ENCODE peak calls at places on chromosomes 5 and 9, in five cellular contexts. Y is SK-N-SH, X is GM12878, Q is IMR-90, A is HepG2. T is an unnamed sample.

GRCh38 chr9:18404482-18405029 is 69.4 kb upstream of the ADAMTSL1 start:
- DNase-seq in X (no peak), Y (peak), A (no peak), Q (no peak), T (no peak)

GRCh38 chr9:26026423-26027100 is 348.3 kb upstream of the TUSC1 start:
- DNase-seq in A (no peak), Y (no peak), Q (no peak), X (no peak), T (no peak)

GRCh38 chr9:93325307-93326035 is 126.0 kb upstream of the FAM120A start:
- DNase-seq in Y (no peak), A (no peak), X (no peak), Q (no peak), T (no peak)

GRCh38 chr5:156474251-156474650 is 147.3 kb downstream of the SGCD start:
- DNase-seq in Q (peak), X (no peak), A (no peak), Y (no peak), T (no peak)

GRCh38 chr5:77847814-77848290 is 71.7 kb upstream of the TBCA start:
- DNase-seq in X (no peak), Y (peak), A (no peak), Q (no peak), T (no peak)

GRCh38 chr9:108271236-108271635 is 584.5 kb downstream of the ACTL7B start:
- DNase-seq in Y (no peak), X (no peak), A (no peak), Q (no peak), T (no peak)

GRCh38 chr9:93226819-93227218 is 42.9 kb downstream of the WNK2 start:
- DNase-seq in Y (no peak), A (no peak), X (no peak), Q (no peak), T (no peak)

GRCh38 chr5:145775893-145776444 is 59.2 kb downstream of the PRELID2 start:
- DNase-seq in A (peak), X (no peak), Q (peak), Y (no peak), T (peak)

GRCh38 chr9:6354072-6354686 is 26.0 kb downstream of the TPD52L3 start:
- DNase-seq in Y (peak), X (peak), A (peak), Q (peak), T (peak)

GRCh38 chr5:132180134-132180745 is 47.4 kb downstream of the P4HA2 start:
- DNase-seq in X (no peak), Y (peak), A (peak), Q (peak), T (peak)

GRCh38 chr9:136364369-136364748 is 815 bp upstream of the DNLZ start:
- DNase-seq in X (no peak), Y (no peak), Q (no peak), A (no peak), T (no peak)

GRCh38 chr5:10601246-10602030 is 37.6 kb downstream of the ANKRD33B start:
- DNase-seq in X (no peak), A (peak), Y (peak), Q (peak), T (peak)

GRCh38 chr5:174338204-174339010 is 292.9 kb downstream of the NSG2 start:
- DNase-seq in Q (no peak), Y (peak), X (no peak), A (no peak), T (no peak)

GRCh38 chr5:38451372-38451735 is 105.1 kb downstream of the LIFR start:
- DNase-seq in Q (no peak), A (no peak), X (no peak), Y (no peak), T (no peak)

GRCh38 chr5:145943674-145944121 is 7.3 kb downstream of the SH3RF2 start:
- DNase-seq in X (no peak), Q (peak), Y (no peak), A (no peak), T (peak)

GRCh38 chr9:98182069-98182820 is 10.2 kb downstream of the CORO2A start:
- DNase-seq in A (no peak), Q (no peak), Y (peak), X (no peak), T (no peak)

GRCh38 chr5:98927242-98927987 is 1.4 kb downstream of the CHD1 start:
- DNase-seq in Y (peak), Q (peak), A (no peak), X (no peak), T (peak)

GRCh38 chr9:7382365-7382764 is 417.2 kb downstream of the DMAC1 start:
- DNase-seq in Q (no peak), X (no peak), A (no peak), Y (no peak), T (no peak)

GRCh38 chr9:445033-445432 is 230.4 kb downstream of the DOCK8 start:
- DNase-seq in Q (no peak), X (no peak), A (no peak), Y (no peak), T (no peak)

GRCh38 chr5:150279618-150280017 is 10.0 kb downstream of the CAMK2A start:
- DNase-seq in Q (no peak), Y (peak), X (no peak), A (no peak), T (no peak)

GRCh38 chr5:153960269-153961215 is 78.2 kb downstream of the FAM114A2 start:
- DNase-seq in Q (no peak), A (no peak), Y (no peak), X (no peak), T (no peak)

GRCh38 chr9:96680812-96681499 is 25.8 kb upstream of the PRXL2C start:
- DNase-seq in Q (no peak), Y (peak), X (no peak), A (no peak), T (no peak)

GRCh38 chr9:89138463-89139390 is 39.9 kb downstream of the SHC3 start:
- DNase-seq in Q (peak), A (no peak), X (no peak), Y (no peak), T (no peak)

GRCh38 chr9:5361326-5362005 is 21.8 kb upstream of the RLN1 start:
- DNase-seq in A (no peak), Y (no peak), X (no peak), Q (no peak), T (no peak)

GRCh38 chr9:34197756-34198711 is 19.2 kb downstream of the UBAP1 start:
- DNase-seq in X (no peak), A (no peak), Y (no peak), Q (no peak), T (no peak)

GRCh38 chr9:134328341-134328840 is 2.1 kb downstream of the RXRA start:
- DNase-seq in Y (no peak), A (peak), X (no peak), Q (peak), T (no peak)

GRCh38 chr9:109652112-109652511 is 127.9 kb upstream of the PALM2AKAP2 start:
- DNase-seq in A (no peak), Q (peak), Y (no peak), X (no peak), T (no peak)

GRCh38 chr5:122091942-122092600 is 14.0 kb upstream of the LOX start:
- DNase-seq in Y (no peak), X (no peak), A (no peak), Q (peak), T (peak)

GRCh38 chr5:5751987-5752386 is 329.5 kb downstream of the ICE1 start:
- DNase-seq in A (no peak), Y (no peak), X (peak), Q (no peak), T (no peak)

GRCh38 chr9:93010056-93010455 is 48.4 kb upstream of the SUSD3 start:
- DNase-seq in A (no peak), Y (peak), X (no peak), Q (no peak), T (no peak)

GRCh38 chr5:122151640-122152039 is 22.3 kb downstream of the ZNF474 start:
- DNase-seq in Q (peak), Y (no peak), A (no peak), X (no peak), T (peak)

GRCh38 chr9:116000748-116001329 is 152.8 kb upstream of the PAPPA start:
- DNase-seq in X (no peak), A (peak), Q (no peak), Y (peak), T (peak)

GRCh38 chr9:83062011-83062652 is 810 bp downstream of the RASEF start:
- DNase-seq in Y (peak), Q (peak), A (no peak), X (no peak), T (peak)

GRCh38 chr5:97534166-97534565 is 351.1 kb upstream of the RIOK2 start:
- DNase-seq in Y (peak), X (no peak), A (peak), Q (peak), T (peak)

GRCh38 chr9:121743441-121744001 is 92.1 kb downstream of the DAB2IP start:
- DNase-seq in X (no peak), A (peak), Q (peak), Y (peak), T (peak)

GRCh38 chr9:22237497-22238363 is 208.9 kb upstream of the DMRTA1 start:
- DNase-seq in A (peak), Y (no peak), Q (peak), X (no peak), T (peak)

GRCh38 chr9:135359764-135360163 is 119.8 kb upstream of the PPP1R26 start:
- DNase-seq in Q (no peak), A (no peak), X (no peak), Y (no peak), T (no peak)

GRCh38 chr5:7576023-7576715 is 180.2 kb downstream of the ADCY2 start:
- DNase-seq in A (no peak), X (no peak), Q (no peak), Y (no peak), T (no peak)

GRCh38 chr9:129887210-129888084 is 52.2 kb downstream of the USP20 start:
- DNase-seq in A (no peak), Q (peak), Y (no peak), X (peak), T (no peak)

DNA sequence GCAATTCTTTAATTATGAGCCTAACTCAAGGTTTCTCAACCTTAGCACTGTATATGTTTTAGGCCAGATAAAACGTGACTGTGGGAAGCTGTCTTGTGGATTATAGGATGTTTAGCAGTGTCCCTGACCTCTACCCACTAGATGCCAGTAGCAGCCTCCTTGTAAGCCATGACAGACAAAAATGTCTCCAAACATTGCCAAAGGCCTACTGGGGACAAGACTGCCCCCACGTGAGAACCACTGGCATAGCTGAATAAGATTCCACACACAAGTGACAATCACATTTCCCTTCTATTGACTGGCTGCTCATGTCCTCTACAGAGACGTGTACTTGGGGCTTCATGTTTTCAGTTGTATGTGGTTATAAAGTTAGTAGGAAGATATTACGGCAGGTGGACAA is 55.4 kb downstream of the GOLM1 start:
- DNase-seq in A (peak), Y (no peak), X (no peak), Q (no peak), T (no peak)
- TF ChIP-seq RFX5 in A (no peak), Y (no peak), X (no peak), Q (no peak), T (no peak)

DNA sequence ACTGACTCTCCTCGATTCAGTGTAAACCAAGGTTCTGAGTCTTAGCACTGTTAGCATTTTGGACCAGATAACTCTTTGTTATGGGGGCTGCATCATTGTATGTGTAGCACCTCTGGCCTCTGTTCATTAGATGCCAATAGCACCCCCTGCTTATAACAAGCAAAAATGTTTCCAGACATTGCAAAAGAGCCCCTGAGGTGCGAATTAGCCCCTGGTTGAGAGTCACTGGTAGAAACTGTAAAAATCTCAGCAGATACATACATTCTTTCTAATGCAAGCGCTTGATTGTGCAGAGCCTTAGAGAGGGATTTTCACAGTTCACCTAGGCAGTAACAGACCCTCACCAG is 2.8 kb downstream of the ADRB2 start:
- DNase-seq in Y (no peak), A (no peak), Q (no peak), X (no peak), T (no peak)
- H3K4me3 ChIP-seq in Y (no peak), A (no peak), Q (peak), X (no peak), T (no peak)

GRCh38 chr5:168916852-168917251 is 337.7 kb upstream of the PANK3 start:
- DNase-seq in Y (no peak), X (no peak), A (no peak), Q (no peak), T (no peak)

GRCh38 chr5:168910874-168911273 is 331.7 kb upstream of the PANK3 start:
- DNase-seq in Q (no peak), X (no peak), Y (no peak), A (no peak), T (no peak)

GRCh38 chr5:168917947-168918600 is 338.9 kb upstream of the PANK3 start:
- DNase-seq in Q (no peak), Y (peak), A (no peak), X (no peak), T (no peak)

GRCh38 chr5:168920019-168920813 is 341.0 kb upstream of the PANK3 start:
- DNase-seq in A (no peak), X (no peak), Y (no peak), Q (no peak), T (no peak)

GRCh38 chr5:168916266-168916665 is 337.1 kb upstream of the PANK3 start:
- DNase-seq in Q (no peak), X (no peak), A (no peak), Y (peak), T (no peak)
- TF ChIP-seq RFX5 in Q (no peak), X (no peak), A (no peak), Y (no peak), T (no peak)

DNA sequence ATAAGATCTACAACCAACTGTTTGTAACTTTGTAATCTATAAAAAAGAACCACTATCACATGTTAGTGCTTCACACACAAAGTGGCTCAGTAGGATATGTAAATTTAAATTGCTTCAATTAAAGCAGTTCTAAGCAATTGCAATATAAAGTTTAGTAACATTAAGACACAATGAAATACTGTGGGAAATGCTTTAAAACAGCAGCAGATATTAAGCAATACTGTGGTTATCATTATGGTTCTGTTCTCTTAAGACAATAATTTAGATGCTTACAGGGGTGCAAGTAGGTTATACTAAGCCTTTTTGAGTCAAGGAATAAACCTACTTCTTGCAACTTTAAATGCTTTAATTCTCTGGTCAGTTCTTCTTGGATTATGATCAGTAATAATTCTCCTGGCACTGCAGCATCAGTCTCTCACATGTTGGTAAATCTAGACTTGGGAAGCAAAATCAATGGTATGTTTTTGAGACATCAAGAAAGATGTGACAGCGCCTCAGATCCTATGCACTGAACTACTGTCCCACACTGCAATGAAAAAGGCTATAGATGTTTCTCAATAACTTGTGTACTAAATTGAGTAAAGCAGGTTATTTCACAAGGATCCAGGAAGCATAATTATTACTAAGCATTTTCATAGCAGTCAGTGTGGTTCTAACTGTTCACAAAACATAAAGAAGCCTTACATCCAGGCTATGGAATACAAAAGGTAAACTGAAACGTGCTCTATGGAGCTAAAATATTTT is 338.7 kb upstream of the PDE4D start:
- DNase-seq in Y (no peak), Q (no peak), X (no peak), A (no peak), T (no peak)
- H3K4me3 ChIP-seq in Y (no peak), Q (no peak), X (no peak), A (no peak), T (no peak)

DNA sequence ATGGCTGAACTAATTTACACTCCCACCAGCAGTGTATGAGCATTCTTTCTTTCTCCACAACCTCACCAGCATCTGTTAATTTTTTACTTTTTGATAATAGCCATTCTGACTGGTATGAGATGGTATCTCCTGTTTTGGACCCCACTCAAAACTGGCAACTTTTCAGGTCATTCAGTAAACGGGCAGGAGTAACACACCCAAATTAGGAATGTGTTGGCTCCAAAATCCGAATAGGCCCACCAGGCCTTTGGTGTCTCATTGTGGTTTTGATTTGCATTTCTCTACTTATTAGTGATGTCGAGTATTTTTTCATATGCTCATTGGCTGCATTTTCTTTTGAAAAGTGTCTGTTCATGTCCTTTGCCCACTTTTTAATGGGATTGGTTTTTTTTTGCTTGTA is 517.1 kb downstream of the TMEM232 start:
- DNase-seq in Q (no peak), Y (no peak), A (no peak), X (no peak), T (no peak)
- TF ChIP-seq RFX5 in Q (no peak), Y (no peak), A (no peak), X (no peak), T (no peak)

GRCh38 chr5:141051526-141051876 is 327 bp downstream of the PCDHB1 start:
- DNase-seq in Q (no peak), X (no peak), A (no peak), Y (peak), T (no peak)
- H3K4me3 ChIP-seq in Q (peak), X (no peak), A (no peak), Y (peak), T (peak)

GRCh38 chr5:110807174-110807573 is 68.4 kb downstream of the SLC25A46 start:
- DNase-seq in A (no peak), Y (no peak), Q (peak), X (no peak), T (no peak)

GRCh38 chr5:110802998-110803397 is 64.2 kb downstream of the SLC25A46 start:
- DNase-seq in A (no peak), X (no peak), Q (no peak), Y (no peak), T (no peak)

GRCh38 chr5:110809006-110809405 is 70.2 kb downstream of the SLC25A46 start:
- DNase-seq in Q (peak), X (no peak), A (no peak), Y (no peak), T (no peak)

DNA sequence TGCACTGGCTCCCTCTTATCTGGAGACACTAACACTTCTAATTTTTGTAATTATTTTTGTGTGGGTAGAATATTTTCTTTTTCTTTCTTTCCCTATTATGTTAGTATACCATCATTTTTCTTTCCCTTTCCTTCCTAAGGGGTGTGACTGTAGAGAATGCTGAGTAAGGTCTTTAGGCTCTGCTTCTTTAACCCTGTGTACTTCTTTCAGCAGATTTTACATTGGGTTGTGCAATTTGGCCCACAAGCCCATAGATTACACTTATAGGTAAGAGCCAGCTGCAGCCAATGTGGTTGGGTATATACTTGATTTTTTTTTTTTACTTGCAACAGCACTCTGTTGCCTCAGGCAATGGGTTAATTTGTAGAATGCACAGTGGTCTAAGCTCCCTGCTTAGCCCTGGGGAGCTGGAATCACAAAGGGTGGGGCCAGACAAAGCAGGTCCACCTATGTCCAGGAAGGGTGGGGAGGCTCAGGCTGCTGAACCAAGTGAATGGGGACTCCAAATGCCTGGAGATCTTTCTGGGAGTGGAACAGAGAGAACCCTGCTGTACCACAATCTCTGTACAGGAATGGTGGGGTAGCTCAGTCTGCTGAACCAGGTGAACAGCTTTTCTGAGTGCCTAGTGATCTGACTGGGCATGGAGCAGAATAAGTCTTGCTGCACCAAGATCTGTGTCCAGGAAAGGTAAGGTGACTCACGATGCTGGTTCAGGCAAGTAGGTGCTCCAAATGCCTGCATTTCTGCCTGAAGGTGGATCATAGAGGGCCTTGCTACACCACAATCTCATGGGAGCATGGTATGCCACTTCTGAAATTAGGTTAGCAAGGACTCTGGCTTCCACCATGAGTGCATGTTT is 64.9 kb downstream of the SLC25A46 start:
- DNase-seq in Y (no peak), A (no peak), X (no peak), Q (no peak), T (no peak)
- TF ChIP-seq RFX5 in Y (no peak), A (no peak), X (no peak), Q (no peak), T (no peak)